ENCODE peak calls at places on chromosomes 2 and 18, in ten cellular contexts. Q is breast epithelium, A is HCT116, S is transverse colon, E is stomach, J is suprapubic skin, V is upper lobe of left lung, R is prostate gland, P is sigmoid colon, M is Panc1. K is an unnamed sample.

GRCh38 chr2:142754182-142754581 is 123.3 kb upstream of the KYNU start:
- DNase-seq in M (peak; percentile 67), Q (no peak), R (no peak), A (no peak), E (no peak), S (no peak), V (no peak), J (no peak), P (no peak), K (no peak)

GRCh38 chr2:182715121-182715895 is 749 bp upstream of the DNAJC10 start:
- DNase-seq in M (peak; percentile 33), P (no peak), A (no peak), S (no peak), V (no peak), E (no peak), R (no peak), Q (no peak), J (no peak), K (no peak)

GRCh38 chr18:55475916-55476315 is 112.1 kb downstream of the TCF4 start:
- DNase-seq in S (no peak), R (no peak), Q (no peak), P (no peak), M (no peak), E (no peak), A (no peak), V (no peak), J (no peak), K (no peak)

GRCh38 chr2:36650031-36650430 is 46.5 kb upstream of the VIT start:
- DNase-seq in E (no peak), S (peak; percentile 46), M (peak; percentile 69), J (no peak), Q (peak; percentile 53), A (peak; percentile 73), V (peak; percentile 50), P (no peak), R (peak; percentile 25), K (no peak)

GRCh38 chr18:30562231-30562630 is 480.3 kb downstream of the DSC3 start:
- DNase-seq in E (no peak), M (no peak), J (no peak), S (no peak), R (no peak), P (no peak), V (no peak), Q (no peak), A (no peak), K (no peak)

GRCh38 chr2:10575566-10576300 is 114.0 kb downstream of the NOL10 start:
- DNase-seq in R (no peak), P (no peak), V (no peak), Q (no peak), M (peak; percentile 95), S (no peak), A (peak; percentile 22), E (no peak), J (no peak), K (no peak)

GRCh38 chr2:102686479-102687439 is 67.4 kb downstream of the SLC9A2 start:
- DNase-seq in E (no peak), A (no peak), J (no peak), V (no peak), M (no peak), Q (no peak), P (no peak), R (no peak), S (no peak), K (no peak)

GRCh38 chr2:1677833-1678165 is 66.5 kb downstream of the PXDN start:
- DNase-seq in M (no peak), E (no peak), R (no peak), V (no peak), A (no peak), J (no peak), Q (no peak), S (no peak), P (peak; percentile 65), K (no peak)

GRCh38 chr2:134499307-134499706 is 219.5 kb downstream of the TMEM163 start:
- DNase-seq in A (no peak), S (no peak), M (no peak), E (no peak), R (no peak), P (no peak), J (no peak), Q (no peak), V (no peak), K (no peak)

GRCh38 chr2:45141883-45142866 is 132.9 kb upstream of the SIX2 start:
- DNase-seq in R (no peak), Q (no peak), V (no peak), S (no peak), J (no peak), A (no peak), M (no peak), P (no peak), E (no peak), K (no peak)

GRCh38 chr18:29779096-29779495 is 1263.4 kb downstream of the DSC3 start:
- DNase-seq in Q (no peak), S (no peak), E (no peak), A (no peak), M (no peak), V (no peak), J (no peak), R (no peak), P (no peak), K (no peak)

DNA sequence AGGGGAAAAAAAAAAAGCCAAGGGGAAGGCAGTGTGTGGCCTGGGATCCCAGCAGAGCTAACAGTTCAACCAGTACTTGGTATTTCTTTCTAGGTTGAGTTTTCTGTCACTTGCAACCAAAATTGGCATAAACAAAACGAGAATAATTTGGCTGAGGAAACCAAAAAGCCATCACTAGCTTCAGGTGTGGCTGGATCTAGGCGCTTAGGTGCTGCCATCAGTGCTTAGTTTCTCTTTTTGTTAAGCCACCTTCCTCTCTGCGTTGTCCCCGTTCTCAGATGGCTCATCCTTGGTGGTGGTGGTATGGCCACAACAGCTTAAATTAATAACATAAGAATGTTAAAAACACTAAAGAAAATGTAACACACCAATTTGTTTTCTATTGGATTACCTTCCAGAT is 2.4 kb downstream of the EFHD1 start:
- DNase-seq in A (no peak), M (no peak), P (no peak), E (no peak), R (no peak), Q (no peak), V (no peak), S (no peak), J (no peak), K (no peak)
- H3K27me3 ChIP-seq in A (no peaks in the 10 kb centered on the region), M (no peaks in the 10 kb centered on the region), P (peaks cover 15% of the 10 kb centered on the region), E (no peaks in the 10 kb centered on the region), R (no peaks in the 10 kb centered on the region), Q (no peaks in the 10 kb centered on the region), V (peaks cover 31% of the 10 kb centered on the region), S (peaks cover 63% of the 10 kb centered on the region), J (peaks cover 26% of the 10 kb centered on the region), K (no peaks in the 10 kb centered on the region)

GRCh38 chr2:105391763-105392662 is 6.8 kb downstream of the FHL2 start:
- DNase-seq in M (no peak), P (no peak), V (no peak), R (no peak), A (no peak), Q (no peak), J (no peak), S (peak; percentile 7), E (no peak), K (no peak)

GRCh38 chr2:105390454-105390853 is 8.4 kb downstream of the FHL2 start:
- DNase-seq in S (peak; percentile 5), P (no peak), E (no peak), J (no peak), R (no peak), Q (no peak), M (no peak), A (no peak), V (no peak), K (no peak)

GRCh38 chr2:105391058-105391627 is 7.7 kb downstream of the FHL2 start:
- DNase-seq in E (no peak), J (no peak), M (peak; percentile 74), Q (no peak), P (no peak), V (no peak), S (peak; percentile 7), R (no peak), A (no peak), K (no peak)

GRCh38 chr2:105387225-105387624 is 11.6 kb downstream of the FHL2 start:
- DNase-seq in A (no peak), J (no peak), P (no peak), E (no peak), Q (no peak), R (no peak), S (peak; percentile 7), M (no peak), V (no peak), K (no peak)

GRCh38 chr2:105388971-105389381 is 9.9 kb downstream of the FHL2 start:
- DNase-seq in R (no peak), Q (no peak), V (no peak), M (no peak), P (no peak), S (no peak), J (no peak), A (no peak), E (no peak), K (no peak)
- TF ChIP-seq POLR2AphosphoS5 in R (peak; percentile 81), Q (peak; percentile 28), V (no peak), M (no peak), P (peak; percentile 66), S (peak; percentile 75), J (no peak), A (no peak), E (no peak), K (no peak)

GRCh38 chr2:241003830-241004564 is 5.6 kb downstream of the SNED1 start:
- DNase-seq in V (no peak), P (peak; percentile 29), J (no peak), R (no peak), A (no peak), S (no peak), Q (no peak), E (no peak), M (no peak), K (no peak)

GRCh38 chr2:241002275-241003046 is 4.0 kb downstream of the SNED1 start:
- DNase-seq in S (no peak), R (peak; percentile 3), V (peak; percentile 17), A (no peak), M (no peak), J (no peak), Q (peak; percentile 14), P (peak; percentile 46), E (peak; percentile 21), K (peak; percentile 24)

GRCh38 chr2:241001413-241002274 is 3.2 kb downstream of the SNED1 start:
- DNase-seq in V (peak; percentile 19), E (no peak), P (peak; percentile 57), Q (peak; percentile 15), J (peak; percentile 78), A (no peak), S (no peak), R (peak; percentile 3), M (no peak), K (peak; percentile 58)

GRCh38 chr2:241003047-241003360 is 4.6 kb downstream of the SNED1 start:
- DNase-seq in M (no peak), J (no peak), R (no peak), V (no peak), Q (no peak), A (no peak), S (no peak), P (no peak), E (no peak), K (no peak)

GRCh38 chr2:241003369-241003768 is 5.0 kb downstream of the SNED1 start:
- DNase-seq in V (no peak), J (no peak), P (peak; percentile 50), Q (peak; percentile 10), M (no peak), R (no peak), S (no peak), E (no peak), A (no peak), K (peak; percentile 38)
- H3K27me3 ChIP-seq in V (no peaks in the 10 kb centered on the region), J (peaks cover 7% of the 10 kb centered on the region), P (no peaks in the 10 kb centered on the region), Q (no peaks in the 10 kb centered on the region), M (no peaks in the 10 kb centered on the region), R (no peaks in the 10 kb centered on the region), S (peaks cover 7% of the 10 kb centered on the region), E (no peaks in the 10 kb centered on the region), A (no peaks in the 10 kb centered on the region), K (no peaks in the 10 kb centered on the region)

GRCh38 chr2:120239488-120240287 is 13.0 kb upstream of the RALB start:
- DNase-seq in E (no peak), V (no peak), R (no peak), A (no peak), P (no peak), Q (peak; percentile 42), M (no peak), S (peak; percentile 36), J (no peak), K (peak; percentile 56)
- TF ChIP-seq POLR2AphosphoS5 in E (no peak), V (no peak), R (no peak), A (peak; percentile 14), P (no peak), Q (no peak), M (no peak), S (no peak), J (no peak), K (no peak)